ENCODE peak calls at places on chromosomes 6 and 20, in ten cellular contexts. One of them, this sample, is unnamed.
A peak's percentile ranks its signal among the peaks of the same experiment; 100 is the strongest.

GRCh38 chr20:58579819-58580492 is 64.8 kb upstream of the APCDD1L start:
- DNase-seq in B cell: no peak
- DNase-seq in Calu3: no peak
- DNase-seq in cardiac fibroblast: no peak
- DNase-seq in GM10248: no peak
- DNase-seq in cardiac muscle cell: no peak
- DNase-seq in neural progenitor cell: no peak
- DNase-seq in AG04449: no peak
- DNase-seq in upper lobe of right lung: no peak
- DNase-seq in osteocyte: no peak
- DNase-seq in this sample: no peak

GRCh38 chr6:137808191-137808590 is 58.9 kb upstream of the TNFAIP3 start:
- DNase-seq in GM10248: no peak
- DNase-seq in Calu3: no peak
- DNase-seq in upper lobe of right lung: no peak
- DNase-seq in neural progenitor cell: no peak
- DNase-seq in cardiac fibroblast: peak; percentile 60
- DNase-seq in AG04449: no peak
- DNase-seq in cardiac muscle cell: no peak
- DNase-seq in B cell: no peak
- DNase-seq in osteocyte: no peak
- DNase-seq in this sample: peak; percentile 68

GRCh38 chr6:68636710-68637470 is 1.8 kb downstream of the ADGRB3 start:
- DNase-seq in AG04449: no peak
- DNase-seq in osteocyte: no peak
- DNase-seq in Calu3: no peak
- DNase-seq in cardiac muscle cell: no peak
- DNase-seq in GM10248: no peak
- DNase-seq in cardiac fibroblast: no peak
- DNase-seq in upper lobe of right lung: no peak
- DNase-seq in neural progenitor cell: no peak
- DNase-seq in B cell: no peak
- DNase-seq in this sample: no peak

GRCh38 chr6:52573295-52573694 is 3.6 kb downstream of the TRAM2 start:
- DNase-seq in GM10248: no peak
- DNase-seq in cardiac fibroblast: peak; percentile 58
- DNase-seq in cardiac muscle cell: peak; percentile 56
- DNase-seq in neural progenitor cell: peak; percentile 67
- DNase-seq in upper lobe of right lung: no peak
- DNase-seq in B cell: no peak
- DNase-seq in AG04449: no peak
- DNase-seq in Calu3: no peak
- DNase-seq in osteocyte: no peak
- DNase-seq in this sample: peak; percentile 74

GRCh38 chr6:24933868-24934401 is 1.8 kb downstream of the RIPOR2 start:
- DNase-seq in B cell: peak; percentile 72
- DNase-seq in AG04449: no peak
- DNase-seq in neural progenitor cell: peak; percentile 83
- DNase-seq in cardiac fibroblast: no peak
- DNase-seq in osteocyte: no peak
- DNase-seq in Calu3: peak; percentile 36
- DNase-seq in upper lobe of right lung: no peak
- DNase-seq in GM10248: no peak
- DNase-seq in cardiac muscle cell: peak; percentile 64
- DNase-seq in this sample: no peak

GRCh38 chr20:32463642-32464400 is 105.7 kb downstream of the ASXL1 start:
- DNase-seq in cardiac muscle cell: peak; percentile 34
- DNase-seq in B cell: no peak
- DNase-seq in cardiac fibroblast: no peak
- DNase-seq in Calu3: no peak
- DNase-seq in AG04449: no peak
- DNase-seq in upper lobe of right lung: no peak
- DNase-seq in neural progenitor cell: peak; percentile 48
- DNase-seq in GM10248: no peak
- DNase-seq in osteocyte: no peak
- DNase-seq in this sample: no peak

GRCh38 chr6:113318553-113318952 is 538.6 kb upstream of the MARCKS start:
- DNase-seq in Calu3: no peak
- DNase-seq in neural progenitor cell: no peak
- DNase-seq in upper lobe of right lung: no peak
- DNase-seq in cardiac fibroblast: no peak
- DNase-seq in GM10248: no peak
- DNase-seq in cardiac muscle cell: no peak
- DNase-seq in AG04449: no peak
- DNase-seq in B cell: no peak
- DNase-seq in osteocyte: no peak
- DNase-seq in this sample: no peak

GRCh38 chr6:124956018-124956417 is 6.2 kb upstream of the RNF217 start:
- DNase-seq in osteocyte: no peak
- DNase-seq in AG04449: no peak
- DNase-seq in B cell: no peak
- DNase-seq in Calu3: no peak
- DNase-seq in neural progenitor cell: no peak
- DNase-seq in cardiac muscle cell: no peak
- DNase-seq in upper lobe of right lung: no peak
- DNase-seq in cardiac fibroblast: no peak
- DNase-seq in GM10248: no peak
- DNase-seq in this sample: no peak

GRCh38 chr6:135932651-135933050 is 81.2 kb downstream of the PDE7B start:
- DNase-seq in osteocyte: no peak
- DNase-seq in Calu3: no peak
- DNase-seq in upper lobe of right lung: no peak
- DNase-seq in cardiac fibroblast: no peak
- DNase-seq in GM10248: no peak
- DNase-seq in cardiac muscle cell: no peak
- DNase-seq in B cell: no peak
- DNase-seq in AG04449: no peak
- DNase-seq in neural progenitor cell: no peak
- DNase-seq in this sample: no peak

DNA sequence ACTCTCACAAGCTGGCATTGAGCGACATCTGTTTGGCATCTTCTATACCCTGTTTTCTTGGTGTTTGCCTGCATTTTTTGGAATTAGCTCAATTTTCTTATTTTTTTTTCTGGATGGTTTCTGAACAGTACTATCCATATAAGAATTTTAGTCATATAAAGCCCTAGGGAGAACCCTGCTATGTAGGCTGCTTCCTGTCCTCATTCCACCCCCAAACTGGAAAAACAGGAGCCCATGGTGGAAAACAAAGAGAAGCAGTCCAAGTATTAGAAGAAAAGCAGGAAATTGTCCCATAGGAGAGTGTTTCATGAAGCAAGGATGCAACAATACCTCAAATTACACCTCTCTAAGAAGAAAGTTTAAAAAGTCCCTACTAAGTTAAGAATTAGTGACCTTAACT is 737.2 kb downstream of the DHX35 start:
- DNase-seq in Calu3: no peak
- DNase-seq in AG04449: no peak
- DNase-seq in B cell: no peak
- DNase-seq in osteocyte: no peak
- DNase-seq in neural progenitor cell: no peak
- DNase-seq in GM10248: no peak
- DNase-seq in upper lobe of right lung: no peak
- DNase-seq in cardiac fibroblast: no peak
- DNase-seq in cardiac muscle cell: no peak
- DNase-seq in this sample: no peak
- TF ChIP-seq CTCF in Calu3: no peak
- TF ChIP-seq CTCF in AG04449: no peak
- TF ChIP-seq CTCF in B cell: no peak
- TF ChIP-seq CTCF in osteocyte: no peak
- TF ChIP-seq CTCF in neural progenitor cell: no peak
- TF ChIP-seq CTCF in GM10248: no peak
- TF ChIP-seq CTCF in upper lobe of right lung: no peak
- TF ChIP-seq CTCF in cardiac fibroblast: no peak
- TF ChIP-seq CTCF in cardiac muscle cell: no peak
- TF ChIP-seq CTCF in this sample: no peak

GRCh38 chr20:45083127-45083526 is 17.8 kb downstream of the KCNS1 start:
- DNase-seq in cardiac fibroblast: no peak
- DNase-seq in osteocyte: no peak
- DNase-seq in neural progenitor cell: no peak
- DNase-seq in upper lobe of right lung: no peak
- DNase-seq in B cell: no peak
- DNase-seq in AG04449: no peak
- DNase-seq in Calu3: no peak
- DNase-seq in cardiac muscle cell: no peak
- DNase-seq in GM10248: no peak
- DNase-seq in this sample: no peak

GRCh38 chr20:45082468-45082867 is 18.5 kb downstream of the KCNS1 start:
- DNase-seq in osteocyte: no peak
- DNase-seq in neural progenitor cell: no peak
- DNase-seq in cardiac fibroblast: no peak
- DNase-seq in B cell: no peak
- DNase-seq in upper lobe of right lung: no peak
- DNase-seq in cardiac muscle cell: no peak
- DNase-seq in GM10248: no peak
- DNase-seq in AG04449: no peak
- DNase-seq in Calu3: no peak
- DNase-seq in this sample: no peak

GRCh38 chr20:45085289-45085688 is 15.6 kb downstream of the KCNS1 start:
- DNase-seq in cardiac fibroblast: no peak
- DNase-seq in osteocyte: no peak
- DNase-seq in upper lobe of right lung: no peak
- DNase-seq in B cell: no peak
- DNase-seq in AG04449: no peak
- DNase-seq in GM10248: no peak
- DNase-seq in Calu3: no peak
- DNase-seq in neural progenitor cell: no peak
- DNase-seq in cardiac muscle cell: no peak
- DNase-seq in this sample: no peak

GRCh38 chr20:45077559-45077958 is 23.4 kb downstream of the KCNS1 start:
- DNase-seq in cardiac fibroblast: no peak
- DNase-seq in AG04449: no peak
- DNase-seq in osteocyte: no peak
- DNase-seq in cardiac muscle cell: no peak
- DNase-seq in neural progenitor cell: no peak
- DNase-seq in Calu3: no peak
- DNase-seq in upper lobe of right lung: no peak
- DNase-seq in B cell: no peak
- DNase-seq in GM10248: no peak
- DNase-seq in this sample: no peak

DNA sequence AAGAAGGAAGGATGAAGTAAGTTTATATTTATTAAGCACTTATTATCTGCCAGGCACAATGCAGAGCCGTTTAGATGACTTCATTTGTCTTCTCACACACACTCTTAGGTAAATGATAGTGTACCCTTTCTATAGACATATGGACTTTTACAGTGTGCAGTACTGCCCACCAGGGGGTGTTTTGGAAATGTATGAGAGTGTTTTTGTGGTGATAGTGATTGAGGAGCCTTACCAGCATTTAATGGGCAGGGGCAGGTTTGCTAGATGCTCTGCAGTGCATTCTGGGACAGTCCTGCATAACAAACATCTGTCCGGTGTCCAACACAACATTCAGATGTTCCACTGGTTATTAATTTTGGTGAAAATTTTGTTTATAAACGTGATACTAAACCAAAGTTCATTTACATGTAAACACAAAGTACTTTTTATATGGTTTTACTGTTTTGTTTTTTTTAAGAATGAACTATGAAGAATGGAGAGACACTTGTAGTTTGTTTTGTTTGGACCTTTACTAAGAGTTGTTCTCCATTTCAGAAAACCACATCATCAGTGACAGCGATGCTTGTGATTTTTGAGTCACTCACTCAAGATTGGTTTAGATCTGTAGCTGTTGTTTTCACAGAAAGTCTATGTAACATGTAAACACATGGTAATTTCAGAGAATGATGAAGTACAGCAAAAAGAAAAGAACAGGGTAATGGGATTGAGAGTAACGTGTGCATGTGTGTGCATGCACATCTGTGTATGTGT is 19.9 kb downstream of the KCNS1 start:
- DNase-seq in osteocyte: no peak
- DNase-seq in Calu3: peak; percentile 58
- DNase-seq in AG04449: no peak
- DNase-seq in cardiac fibroblast: no peak
- DNase-seq in cardiac muscle cell: peak; percentile 3
- DNase-seq in B cell: no peak
- DNase-seq in GM10248: no peak
- DNase-seq in upper lobe of right lung: no peak
- DNase-seq in neural progenitor cell: no peak
- DNase-seq in this sample: no peak
- TF ChIP-seq CTCF in osteocyte: peak; percentile 54
- TF ChIP-seq CTCF in Calu3: peak; percentile 69
- TF ChIP-seq CTCF in AG04449: peak; percentile 44
- TF ChIP-seq CTCF in cardiac fibroblast: peak; percentile 45
- TF ChIP-seq CTCF in cardiac muscle cell: peak; percentile 60
- TF ChIP-seq CTCF in B cell: peak; percentile 44
- TF ChIP-seq CTCF in GM10248: no peak
- TF ChIP-seq CTCF in upper lobe of right lung: peak; percentile 28
- TF ChIP-seq CTCF in neural progenitor cell: peak; percentile 22
- TF ChIP-seq CTCF in this sample: peak; percentile 53

GRCh38 chr6:139894271-139894670 is 519.8 kb upstream of the CITED2 start:
- DNase-seq in B cell: no peak
- DNase-seq in cardiac fibroblast: no peak
- DNase-seq in neural progenitor cell: no peak
- DNase-seq in osteocyte: no peak
- DNase-seq in upper lobe of right lung: no peak
- DNase-seq in Calu3: no peak
- DNase-seq in GM10248: no peak
- DNase-seq in cardiac muscle cell: no peak
- DNase-seq in AG04449: no peak
- DNase-seq in this sample: no peak

GRCh38 chr6:139891471-139891870 is 517.0 kb upstream of the CITED2 start:
- DNase-seq in cardiac fibroblast: no peak
- DNase-seq in GM10248: no peak
- DNase-seq in AG04449: no peak
- DNase-seq in neural progenitor cell: no peak
- DNase-seq in B cell: no peak
- DNase-seq in Calu3: no peak
- DNase-seq in upper lobe of right lung: no peak
- DNase-seq in osteocyte: no peak
- DNase-seq in cardiac muscle cell: no peak
- DNase-seq in this sample: peak; percentile 53

GRCh38 chr6:139895205-139895793 is 520.9 kb upstream of the CITED2 start:
- DNase-seq in B cell: no peak
- DNase-seq in osteocyte: no peak
- DNase-seq in GM10248: no peak
- DNase-seq in Calu3: no peak
- DNase-seq in cardiac fibroblast: no peak
- DNase-seq in AG04449: no peak
- DNase-seq in neural progenitor cell: no peak
- DNase-seq in upper lobe of right lung: no peak
- DNase-seq in cardiac muscle cell: no peak
- DNase-seq in this sample: no peak
- TF ChIP-seq CTCF in B cell: no peak
- TF ChIP-seq CTCF in osteocyte: peak; percentile 42
- TF ChIP-seq CTCF in GM10248: no peak
- TF ChIP-seq CTCF in Calu3: no peak
- TF ChIP-seq CTCF in cardiac fibroblast: peak; percentile 23
- TF ChIP-seq CTCF in AG04449: no peak
- TF ChIP-seq CTCF in neural progenitor cell: peak; percentile 5
- TF ChIP-seq CTCF in upper lobe of right lung: peak; percentile 33
- TF ChIP-seq CTCF in cardiac muscle cell: no peak
- TF ChIP-seq CTCF in this sample: peak; percentile 19

GRCh38 chr6:21061892-21062291 is 527.6 kb downstream of the CDKAL1 start:
- DNase-seq in Calu3: no peak
- DNase-seq in AG04449: no peak
- DNase-seq in neural progenitor cell: no peak
- DNase-seq in cardiac muscle cell: no peak
- DNase-seq in GM10248: no peak
- DNase-seq in cardiac fibroblast: no peak
- DNase-seq in osteocyte: no peak
- DNase-seq in upper lobe of right lung: no peak
- DNase-seq in B cell: no peak
- DNase-seq in this sample: no peak
- TF ChIP-seq CTCF in Calu3: no peak
- TF ChIP-seq CTCF in AG04449: no peak
- TF ChIP-seq CTCF in neural progenitor cell: no peak
- TF ChIP-seq CTCF in cardiac muscle cell: no peak
- TF ChIP-seq CTCF in GM10248: no peak
- TF ChIP-seq CTCF in cardiac fibroblast: no peak
- TF ChIP-seq CTCF in osteocyte: no peak
- TF ChIP-seq CTCF in upper lobe of right lung: no peak
- TF ChIP-seq CTCF in B cell: no peak
- TF ChIP-seq CTCF in this sample: no peak